ENCODE peak calls at places on chromosomes 5 and 9, in ten cellular contexts. One of them, this sample, is unnamed. For H3K9me3, the result is how much of the 10 kb centered on the place peaks cover.

GRCh38 chr5:144144956-144145751 is 25.3 kb downstream of the YIPF5 start:
- DNase-seq in aorta: no peak
- DNase-seq in tibial artery: no peak
- DNase-seq in neuronal stem cell: no peak
- DNase-seq in upper lobe of right lung: no peak
- DNase-seq in astrocyte: no peak
- DNase-seq in cardiac muscle cell: no peak
- DNase-seq in AG04450: no peak
- DNase-seq in HAP-1: no peak
- DNase-seq in transverse colon: no peak
- DNase-seq in this sample: no peak

GRCh38 chr5:176185133-176185733 is 53.0 kb upstream of the SIMC1 start:
- DNase-seq in astrocyte: no peak
- DNase-seq in AG04450: no peak
- DNase-seq in neuronal stem cell: no peak
- DNase-seq in cardiac muscle cell: no peak
- DNase-seq in tibial artery: no peak
- DNase-seq in transverse colon: no peak
- DNase-seq in upper lobe of right lung: no peak
- DNase-seq in HAP-1: no peak
- DNase-seq in aorta: no peak
- DNase-seq in this sample: no peak

GRCh38 chr5:171418316-171418981 is 998 bp upstream of the FGF18 start:
- DNase-seq in cardiac muscle cell: peak
- DNase-seq in aorta: peak
- DNase-seq in upper lobe of right lung: peak
- DNase-seq in transverse colon: peak
- DNase-seq in astrocyte: peak
- DNase-seq in tibial artery: peak
- DNase-seq in neuronal stem cell: peak
- DNase-seq in HAP-1: peak
- DNase-seq in AG04450: peak
- DNase-seq in this sample: no peak

GRCh38 chr9:3205421-3206095 is 320.2 kb downstream of the RFX3 start:
- DNase-seq in AG04450: no peak
- DNase-seq in tibial artery: no peak
- DNase-seq in cardiac muscle cell: peak
- DNase-seq in astrocyte: no peak
- DNase-seq in HAP-1: no peak
- DNase-seq in upper lobe of right lung: no peak
- DNase-seq in aorta: no peak
- DNase-seq in transverse colon: no peak
- DNase-seq in neuronal stem cell: no peak
- DNase-seq in this sample: no peak

GRCh38 chr5:35780236-35780635 is 76.5 kb upstream of the IL7R start:
- DNase-seq in tibial artery: no peak
- DNase-seq in neuronal stem cell: no peak
- DNase-seq in AG04450: no peak
- DNase-seq in astrocyte: no peak
- DNase-seq in transverse colon: no peak
- DNase-seq in HAP-1: no peak
- DNase-seq in aorta: no peak
- DNase-seq in cardiac muscle cell: no peak
- DNase-seq in upper lobe of right lung: no peak
- DNase-seq in this sample: no peak

GRCh38 chr5:39518516-39518915 is 93.7 kb upstream of the DAB2 start:
- DNase-seq in upper lobe of right lung: no peak
- DNase-seq in transverse colon: no peak
- DNase-seq in aorta: no peak
- DNase-seq in tibial artery: no peak
- DNase-seq in neuronal stem cell: no peak
- DNase-seq in astrocyte: peak
- DNase-seq in HAP-1: no peak
- DNase-seq in AG04450: peak
- DNase-seq in cardiac muscle cell: no peak
- DNase-seq in this sample: peak

GRCh38 chr5:111719773-111720172 is 37.2 kb downstream of the NREP start:
- DNase-seq in tibial artery: no peak
- DNase-seq in AG04450: no peak
- DNase-seq in neuronal stem cell: no peak
- DNase-seq in transverse colon: no peak
- DNase-seq in HAP-1: no peak
- DNase-seq in cardiac muscle cell: no peak
- DNase-seq in upper lobe of right lung: no peak
- DNase-seq in astrocyte: no peak
- DNase-seq in aorta: no peak
- DNase-seq in this sample: no peak

GRCh38 chr5:129271309-129271708 is 176.8 kb downstream of the ISOC1 start:
- DNase-seq in AG04450: no peak
- DNase-seq in neuronal stem cell: no peak
- DNase-seq in aorta: no peak
- DNase-seq in astrocyte: no peak
- DNase-seq in transverse colon: no peak
- DNase-seq in HAP-1: no peak
- DNase-seq in tibial artery: no peak
- DNase-seq in upper lobe of right lung: no peak
- DNase-seq in cardiac muscle cell: peak
- DNase-seq in this sample: no peak

GRCh38 chr9:135275163-135275925 is 187.9 kb downstream of the OLFM1 start:
- DNase-seq in transverse colon: no peak
- DNase-seq in cardiac muscle cell: no peak
- DNase-seq in neuronal stem cell: no peak
- DNase-seq in aorta: no peak
- DNase-seq in astrocyte: no peak
- DNase-seq in HAP-1: no peak
- DNase-seq in AG04450: no peak
- DNase-seq in tibial artery: no peak
- DNase-seq in upper lobe of right lung: peak
- DNase-seq in this sample: no peak

GRCh38 chr9:81344366-81344765 is 345.0 kb downstream of the TLE1 start:
- DNase-seq in HAP-1: no peak
- DNase-seq in aorta: no peak
- DNase-seq in upper lobe of right lung: no peak
- DNase-seq in astrocyte: no peak
- DNase-seq in neuronal stem cell: no peak
- DNase-seq in cardiac muscle cell: no peak
- DNase-seq in AG04450: no peak
- DNase-seq in tibial artery: no peak
- DNase-seq in transverse colon: no peak
- DNase-seq in this sample: no peak

GRCh38 chr5:137503456-137503855 is 4.3 kb upstream of the SPOCK1 start:
- DNase-seq in upper lobe of right lung: no peak
- DNase-seq in transverse colon: no peak
- DNase-seq in AG04450: no peak
- DNase-seq in cardiac muscle cell: no peak
- DNase-seq in neuronal stem cell: no peak
- DNase-seq in HAP-1: no peak
- DNase-seq in astrocyte: no peak
- DNase-seq in tibial artery: no peak
- DNase-seq in aorta: no peak
- DNase-seq in this sample: no peak

GRCh38 chr9:132003904-132004303 is 75.8 kb downstream of the MED27 start:
- DNase-seq in HAP-1: no peak
- DNase-seq in upper lobe of right lung: no peak
- DNase-seq in AG04450: no peak
- DNase-seq in aorta: no peak
- DNase-seq in transverse colon: no peak
- DNase-seq in cardiac muscle cell: no peak
- DNase-seq in tibial artery: no peak
- DNase-seq in astrocyte: no peak
- DNase-seq in neuronal stem cell: no peak
- DNase-seq in this sample: peak

GRCh38 chr5:18394154-18394804 is 760.0 kb downstream of the TAF11L14 start:
- DNase-seq in astrocyte: peak
- DNase-seq in transverse colon: peak
- DNase-seq in neuronal stem cell: peak
- DNase-seq in cardiac muscle cell: peak
- DNase-seq in upper lobe of right lung: peak
- DNase-seq in AG04450: no peak
- DNase-seq in aorta: peak
- DNase-seq in tibial artery: peak
- DNase-seq in HAP-1: peak
- DNase-seq in this sample: no peak

GRCh38 chr5:168917947-168918600 is 338.9 kb upstream of the PANK3 start:
- DNase-seq in astrocyte: no peak
- DNase-seq in transverse colon: no peak
- DNase-seq in AG04450: no peak
- DNase-seq in HAP-1: no peak
- DNase-seq in upper lobe of right lung: no peak
- DNase-seq in neuronal stem cell: no peak
- DNase-seq in cardiac muscle cell: no peak
- DNase-seq in tibial artery: no peak
- DNase-seq in aorta: no peak
- DNase-seq in this sample: no peak

GRCh38 chr9:32376295-32376694 is 8.1 kb upstream of the ACO1 start:
- DNase-seq in cardiac muscle cell: no peak
- DNase-seq in neuronal stem cell: no peak
- DNase-seq in aorta: no peak
- DNase-seq in HAP-1: no peak
- DNase-seq in tibial artery: no peak
- DNase-seq in transverse colon: no peak
- DNase-seq in astrocyte: no peak
- DNase-seq in AG04450: no peak
- DNase-seq in upper lobe of right lung: no peak
- DNase-seq in this sample: no peak

GRCh38 chr9:88221110-88221509 is 82.8 kb upstream of the SPATA31C2 start:
- DNase-seq in HAP-1: no peak
- DNase-seq in tibial artery: no peak
- DNase-seq in neuronal stem cell: no peak
- DNase-seq in aorta: peak
- DNase-seq in transverse colon: no peak
- DNase-seq in upper lobe of right lung: no peak
- DNase-seq in AG04450: no peak
- DNase-seq in cardiac muscle cell: no peak
- DNase-seq in astrocyte: no peak
- DNase-seq in this sample: no peak

GRCh38 chr9:29861803-29862202 is 2288.5 kb upstream of the C9orf72 start:
- DNase-seq in AG04450: no peak
- DNase-seq in transverse colon: no peak
- DNase-seq in cardiac muscle cell: no peak
- DNase-seq in upper lobe of right lung: no peak
- DNase-seq in HAP-1: no peak
- DNase-seq in tibial artery: no peak
- DNase-seq in astrocyte: no peak
- DNase-seq in neuronal stem cell: no peak
- DNase-seq in aorta: no peak
- DNase-seq in this sample: no peak

DNA sequence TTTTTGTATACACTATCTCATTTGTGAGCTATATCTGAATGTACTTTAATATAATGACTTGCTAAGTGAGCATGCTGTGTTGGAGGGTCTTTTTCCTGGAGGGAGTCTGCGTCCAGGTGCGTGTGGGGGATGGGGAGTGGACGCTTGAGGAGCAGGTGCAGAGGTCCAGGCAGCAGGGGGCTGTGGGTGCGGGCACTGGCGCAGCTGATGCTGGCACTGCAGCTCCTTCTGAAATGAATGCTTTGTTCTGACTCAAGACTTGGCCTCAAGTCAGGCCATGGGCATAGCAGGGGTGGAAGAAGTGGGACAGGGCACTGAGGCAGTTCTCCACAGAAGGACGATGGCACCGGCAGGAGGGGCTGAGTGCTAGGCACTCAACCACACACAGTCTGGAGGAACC is 165.7 kb upstream of the IRX1 start:
- DNase-seq in astrocyte: no peak
- DNase-seq in cardiac muscle cell: no peak
- DNase-seq in AG04450: no peak
- DNase-seq in tibial artery: no peak
- DNase-seq in aorta: no peak
- DNase-seq in HAP-1: no peak
- DNase-seq in transverse colon: no peak
- DNase-seq in neuronal stem cell: no peak
- DNase-seq in upper lobe of right lung: no peak
- DNase-seq in this sample: no peak
- H3K9me3 ChIP-seq in astrocyte: under half
- H3K9me3 ChIP-seq in cardiac muscle cell: under half
- H3K9me3 ChIP-seq in AG04450: under half
- H3K9me3 ChIP-seq in tibial artery: under half
- H3K9me3 ChIP-seq in aorta: under half
- H3K9me3 ChIP-seq in HAP-1: under half
- H3K9me3 ChIP-seq in transverse colon: under half
- H3K9me3 ChIP-seq in neuronal stem cell: under half
- H3K9me3 ChIP-seq in upper lobe of right lung: under half
- H3K9me3 ChIP-seq in this sample: under half

GRCh38 chr5:2690293-2690692 is 61.2 kb downstream of the IRX2 start:
- DNase-seq in transverse colon: no peak
- DNase-seq in upper lobe of right lung: no peak
- DNase-seq in astrocyte: no peak
- DNase-seq in AG04450: no peak
- DNase-seq in neuronal stem cell: no peak
- DNase-seq in tibial artery: no peak
- DNase-seq in cardiac muscle cell: no peak
- DNase-seq in aorta: no peak
- DNase-seq in HAP-1: no peak
- DNase-seq in this sample: no peak
- H3K9me3 ChIP-seq in transverse colon: under half
- H3K9me3 ChIP-seq in upper lobe of right lung: under half
- H3K9me3 ChIP-seq in astrocyte: under half
- H3K9me3 ChIP-seq in AG04450: under half
- H3K9me3 ChIP-seq in neuronal stem cell: under half
- H3K9me3 ChIP-seq in tibial artery: under half
- H3K9me3 ChIP-seq in cardiac muscle cell: under half
- H3K9me3 ChIP-seq in aorta: under half
- H3K9me3 ChIP-seq in HAP-1: under half
- H3K9me3 ChIP-seq in this sample: under half

GRCh38 chr5:58481828-58482227 is 9.4 kb upstream of the GAPT start:
- DNase-seq in astrocyte: no peak
- DNase-seq in aorta: no peak
- DNase-seq in neuronal stem cell: no peak
- DNase-seq in upper lobe of right lung: no peak
- DNase-seq in cardiac muscle cell: no peak
- DNase-seq in AG04450: no peak
- DNase-seq in HAP-1: no peak
- DNase-seq in tibial artery: no peak
- DNase-seq in transverse colon: no peak
- DNase-seq in this sample: no peak
- H3K9me3 ChIP-seq in astrocyte: under half
- H3K9me3 ChIP-seq in aorta: under half
- H3K9me3 ChIP-seq in neuronal stem cell: under half
- H3K9me3 ChIP-seq in upper lobe of right lung: under half
- H3K9me3 ChIP-seq in cardiac muscle cell: under half
- H3K9me3 ChIP-seq in AG04450: under half
- H3K9me3 ChIP-seq in HAP-1: under half
- H3K9me3 ChIP-seq in tibial artery: under half
- H3K9me3 ChIP-seq in transverse colon: under half
- H3K9me3 ChIP-seq in this sample: under half

DNA sequence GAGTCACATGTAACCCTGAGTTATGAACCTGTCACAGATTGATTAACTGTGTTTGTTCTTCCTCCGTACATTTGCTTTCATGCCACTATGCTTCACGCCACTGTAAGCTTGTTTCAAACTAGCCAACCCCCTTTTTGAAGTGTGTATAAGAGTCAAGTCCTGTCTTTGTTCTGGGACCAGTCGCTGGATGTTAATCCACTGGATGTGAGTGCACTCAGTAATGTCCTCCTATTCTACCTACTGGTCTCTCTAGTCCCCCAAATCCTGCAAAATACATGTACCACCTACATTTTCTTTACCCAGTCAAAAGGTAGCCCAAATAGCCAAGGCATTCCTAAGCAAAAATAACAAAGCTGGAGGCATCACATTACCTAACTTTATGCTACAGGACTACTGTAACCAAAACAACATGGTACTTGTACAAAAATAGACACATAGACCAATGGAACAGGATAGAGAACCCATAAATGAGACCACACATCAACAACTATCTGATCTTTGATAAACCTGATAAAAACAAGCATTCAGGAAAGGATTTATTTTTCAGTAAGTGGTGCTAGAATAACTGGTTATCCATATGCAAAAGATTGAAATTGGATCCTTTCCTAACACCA is 1139.1 kb upstream of the SEMA6A start:
- DNase-seq in transverse colon: no peak
- DNase-seq in neuronal stem cell: peak
- DNase-seq in cardiac muscle cell: no peak
- DNase-seq in tibial artery: no peak
- DNase-seq in AG04450: no peak
- DNase-seq in aorta: no peak
- DNase-seq in upper lobe of right lung: no peak
- DNase-seq in HAP-1: no peak
- DNase-seq in astrocyte: no peak
- DNase-seq in this sample: peak
- H3K9me3 ChIP-seq in transverse colon: under half
- H3K9me3 ChIP-seq in neuronal stem cell: under half
- H3K9me3 ChIP-seq in cardiac muscle cell: under half
- H3K9me3 ChIP-seq in tibial artery: under half
- H3K9me3 ChIP-seq in AG04450: under half
- H3K9me3 ChIP-seq in aorta: under half
- H3K9me3 ChIP-seq in upper lobe of right lung: under half
- H3K9me3 ChIP-seq in HAP-1: under half
- H3K9me3 ChIP-seq in astrocyte: under half
- H3K9me3 ChIP-seq in this sample: under half

This sample was measured in SK-N-MC.